ENCODE peak calls at places on chromosomes 7 and 10, in five cellular contexts. C, F, B, V and Z are unnamed samples.

GRCh38 chr10:121926669-121927360 is 1.0 kb downstream of the ATE1 start:
- DNase-seq in C (peak), F (no peak), V (peak), B (no peak), Z (no peak)

GRCh38 chr7:113083132-113083833 is 3.3 kb downstream of the GPR85 start:
- DNase-seq in V (peak), F (peak), C (no peak), B (no peak), Z (no peak)

GRCh38 chr7:37495574-37496184 is 47.0 kb upstream of the ELMO1 start:
- DNase-seq in F (peak), V (peak), B (no peak), C (peak), Z (peak)

GRCh38 chr10:72682626-72683025 is 9.3 kb upstream of the MCU start:
- DNase-seq in V (no peak), C (no peak), F (no peak), B (no peak), Z (peak)

GRCh38 chr7:128931186-128931798 is 6.4 kb upstream of the IRF5 start:
- DNase-seq in V (no peak), B (no peak), C (no peak), F (no peak), Z (no peak)

GRCh38 chr7:158531661-158532060 is 56.0 kb downstream of the PTPRN2 start:
- DNase-seq in C (no peak), V (no peak), F (no peak), B (no peak), Z (no peak)

GRCh38 chr10:43136995-43137700 is 1.1 kb upstream of the CSGALNACT2 start:
- DNase-seq in F (no peak), B (no peak), V (no peak), C (peak), Z (no peak)

GRCh38 chr10:51074238-51075028 is at the start of gene PRKG1:
- DNase-seq in V (peak), B (peak), F (peak), C (peak), Z (peak)

GRCh38 chr10:26621889-26622681 is 75.4 kb upstream of the PDSS1 start:
- DNase-seq in F (peak), B (peak), V (peak), C (no peak), Z (peak)

GRCh38 chr10:72597897-72598296 is 28.0 kb downstream of the MICU1 start:
- DNase-seq in B (no peak), V (no peak), F (no peak), C (no peak), Z (no peak)

GRCh38 chr7:46527360-46527759 is 606.3 kb upstream of the IGFBP3 start:
- DNase-seq in F (no peak), B (no peak), V (no peak), C (no peak), Z (no peak)

GRCh38 chr7:107043916-107044346 is 574 bp upstream of the PRKAR2B start:
- DNase-seq in B (no peak), F (no peak), C (peak), V (no peak), Z (no peak)

GRCh38 chr10:71933651-71934050 is 30.5 kb upstream of the CHST3 start:
- DNase-seq in F (no peak), V (no peak), C (no peak), B (no peak), Z (no peak)

GRCh38 chr10:77926566-77927342 is at the start of gene DLG5:
- DNase-seq in V (peak), B (peak), C (peak), F (peak), Z (peak)

GRCh38 chr7:676246-676971 is 50.1 kb upstream of the DNAAF5 start:
- DNase-seq in V (no peak), C (no peak), B (no peak), F (no peak), Z (no peak)

GRCh38 chr7:142808802-142809583 is 38.2 kb downstream of the PRSS2 start:
- DNase-seq in V (no peak), B (no peak), F (no peak), C (no peak), Z (peak)

GRCh38 chr10:117461766-117462423 is 80.7 kb upstream of the EMX2 start:
- DNase-seq in V (no peak), C (no peak), F (no peak), B (no peak), Z (peak)

GRCh38 chr10:61978965-61979364 is 77.5 kb downstream of the ARID5B start:
- DNase-seq in B (no peak), C (no peak), V (peak), F (no peak), Z (no peak)

GRCh38 chr10:125882596-125882995 is 1.5 kb upstream of the DHX32 start:
- DNase-seq in B (no peak), C (no peak), F (no peak), V (no peak), Z (no peak)

GRCh38 chr10:6044651-6045599 is 17.2 kb downstream of the IL2RA start:
- DNase-seq in V (no peak), B (peak), C (no peak), F (no peak), Z (no peak)

GRCh38 chr7:421056-421991 is 98.3 kb downstream of the PDGFA start:
- DNase-seq in V (peak), B (no peak), C (no peak), F (no peak), Z (no peak)

GRCh38 chr7:82017334-82017943 is 247.6 kb upstream of the HGF start:
- DNase-seq in F (peak), V (peak), C (peak), B (no peak), Z (peak)

GRCh38 chr7:42070068-42070467 is 166.9 kb downstream of the GLI3 start:
- DNase-seq in C (peak), F (no peak), B (no peak), V (no peak), Z (peak)

GRCh38 chr10:77505431-77506334 is 131.9 kb downstream of the KCNMA1 start:
- DNase-seq in C (peak), F (no peak), B (no peak), V (no peak), Z (peak)

GRCh38 chr10:114634607-114634974 is 23.5 kb downstream of the ABLIM1 start:
- DNase-seq in F (no peak), B (no peak), V (no peak), C (peak), Z (peak)

GRCh38 chr7:67625257-67625713 is 628.7 kb downstream of the TYW1 start:
- DNase-seq in B (peak), F (peak), C (peak), V (peak), Z (no peak)

GRCh38 chr7:113175525-113176097 is 57.3 kb upstream of the SMIM30 start:
- DNase-seq in V (no peak), B (no peak), C (no peak), F (no peak), Z (no peak)

GRCh38 chr10:17912764-17913163 is 39.0 kb upstream of the SLC39A12 start:
- DNase-seq in B (no peak), F (no peak), V (no peak), C (no peak), Z (no peak)

GRCh38 chr10:48507933-48508830 is 96.7 kb downstream of the ARHGAP22 start:
- DNase-seq in C (peak), B (peak), V (no peak), F (no peak), Z (no peak)

GRCh38 chr10:79400567-79401004 is 44.8 kb downstream of the ZCCHC24 start:
- DNase-seq in V (peak), B (peak), F (peak), C (no peak), Z (no peak)

GRCh38 chr10:122213766-122214165 is 57.3 kb upstream of the BTBD16 start:
- DNase-seq in V (no peak), C (no peak), B (peak), F (peak), Z (no peak)

GRCh38 chr7:76089865-76090495 is 42.1 kb downstream of the MDH2 start:
- DNase-seq in B (no peak), C (no peak), F (no peak), V (no peak), Z (no peak)

GRCh38 chr10:29931833-29932232 is 127.6 kb downstream of the JCAD start:
- DNase-seq in V (no peak), C (no peak), B (no peak), F (no peak), Z (no peak)

GRCh38 chr7:28509256-28510021 is 97.1 kb downstream of the CREB5 start:
- DNase-seq in V (no peak), F (peak), B (no peak), C (no peak), Z (peak)

GRCh38 chr10:91924212-91925021 is 847 bp downstream of the BTAF1 start:
- DNase-seq in B (no peak), C (peak), V (peak), F (no peak), Z (peak)

GRCh38 chr7:30238721-30239441 is 45.5 kb upstream of the ZNRF2 start:
- DNase-seq in C (peak), B (no peak), F (no peak), V (no peak), Z (peak)

GRCh38 chr7:151091431-151091830 is 5.2 kb downstream of the AGAP3 start:
- DNase-seq in C (no peak), V (peak), F (peak), B (peak), Z (no peak)

GRCh38 chr7:151091003-151091402 is 4.7 kb downstream of the AGAP3 start:
- DNase-seq in F (no peak), V (no peak), C (no peak), B (no peak), Z (no peak)

GRCh38 chr7:151088019-151088855 is 2.0 kb downstream of the AGAP3 start:
- DNase-seq in C (peak), V (peak), F (peak), B (no peak), Z (peak)

GRCh38 chr7:151088856-151089699 is 2.8 kb downstream of the AGAP3 start:
- DNase-seq in V (peak), C (peak), F (peak), B (no peak), Z (peak)

DNA sequence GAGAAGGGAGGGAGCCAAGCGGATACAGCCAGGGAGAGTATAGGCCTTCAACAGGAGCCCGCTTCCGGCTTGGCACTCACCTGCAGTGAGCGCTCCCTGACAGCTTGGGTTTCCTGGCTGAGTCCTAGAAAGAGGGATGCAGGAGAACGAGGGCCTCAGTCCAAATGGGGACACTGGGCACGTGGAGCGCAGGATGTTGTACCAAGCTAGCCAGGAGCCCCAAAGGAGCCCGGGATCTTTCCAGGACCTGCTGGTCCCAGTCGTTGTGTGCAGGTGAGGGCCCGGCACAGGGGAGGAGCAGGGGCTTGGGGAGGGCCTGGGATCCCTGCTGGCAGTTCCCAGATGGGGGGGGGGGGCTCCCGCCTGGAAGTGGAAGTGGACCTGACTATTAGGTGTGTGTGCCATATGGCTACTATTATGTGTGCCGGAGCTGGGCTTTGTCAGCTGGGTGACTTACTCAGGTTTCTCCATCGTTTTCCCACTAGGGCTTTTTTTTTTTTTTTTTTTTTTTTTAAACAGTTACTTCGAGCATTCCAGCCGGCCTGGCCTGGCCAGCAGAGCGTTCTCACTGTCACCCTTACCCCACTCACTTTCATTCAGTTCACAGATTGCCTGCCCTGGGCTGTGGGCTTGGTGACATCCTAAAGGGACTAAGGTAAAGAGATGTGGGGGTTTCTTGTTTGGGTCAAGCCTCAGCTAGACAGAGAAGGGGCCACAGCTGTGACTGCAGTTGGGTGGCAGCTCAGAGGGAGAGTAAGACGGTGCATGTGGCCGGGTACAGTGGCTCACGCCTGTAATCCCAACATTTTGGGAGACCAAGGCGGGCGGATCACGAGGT is 3.8 kb downstream of the AGAP3 start:
- DNase-seq in F (no peak), C (no peak), B (no peak), V (no peak), Z (no peak)
- H3K4me2 ChIP-seq in F (peak), C (peak), B (no peak), V (peak), Z (peak)

DNA sequence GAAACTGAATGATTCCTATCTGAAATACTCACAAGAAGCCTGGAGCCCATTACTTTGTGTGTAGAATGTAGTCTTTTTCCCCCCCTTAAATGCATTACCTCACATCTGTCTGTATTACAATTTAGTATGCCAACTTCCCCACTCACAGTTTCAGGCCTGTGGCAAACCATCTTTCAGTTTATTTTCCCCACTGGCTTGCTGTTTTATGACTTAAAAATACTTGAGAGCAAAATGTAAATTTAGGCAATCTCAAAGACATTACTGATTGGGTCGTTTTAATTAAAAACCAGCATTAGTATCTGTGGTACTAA is 30.4 kb downstream of the PIP4K2A start:
- DNase-seq in C (peak), F (no peak), B (no peak), V (no peak), Z (no peak)
- H2AFZ ChIP-seq in C (no peak), F (no peak), B (no peak), V (no peak), Z (peak)

GRCh38 chr10:118927317-118927716 is 102.2 kb upstream of the NANOS1 start:
- DNase-seq in C (no peak), B (no peak), F (peak), V (no peak), Z (no peak)
- H3K4me2 ChIP-seq in C (no peak), B (no peak), F (no peak), V (no peak), Z (no peak)

GRCh38 chr10:4588824-4589223 is 237.2 kb upstream of the AKR1E2 start:
- DNase-seq in C (no peak), B (no peak), F (no peak), V (no peak), Z (peak)
- H2AFZ ChIP-seq in C (no peak), B (no peak), F (no peak), V (no peak), Z (no peak)

DNA sequence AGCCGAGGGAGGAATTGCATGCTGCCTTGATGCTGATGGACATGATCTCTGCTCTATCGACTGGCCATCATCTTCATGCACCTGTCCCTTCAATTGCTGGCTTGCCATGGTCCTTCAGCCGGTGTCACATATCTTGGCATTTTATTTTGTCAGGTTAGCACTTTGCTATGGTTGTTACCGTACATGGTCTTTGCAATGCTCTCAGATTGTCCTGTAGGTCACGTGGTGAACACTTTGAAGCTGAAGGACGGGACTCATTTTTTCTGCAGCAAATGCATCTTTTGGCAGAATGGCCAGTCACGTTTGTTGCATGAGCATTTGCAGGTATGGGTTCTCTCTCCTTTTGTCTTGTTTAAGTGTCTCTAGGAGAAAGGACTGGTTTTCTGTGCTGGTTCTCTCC is 326.8 kb upstream of the SHH start:
- DNase-seq in V (no peak), B (no peak), C (no peak), F (no peak), Z (no peak)
- H3K4me2 ChIP-seq in V (no peak), B (no peak), C (no peak), F (no peak), Z (no peak)

GRCh38 chr10:93413252-93413689 is 68.9 kb downstream of the MYOF start:
- DNase-seq in F (no peak), C (no peak), V (no peak), B (no peak), Z (no peak)
- H2AFZ ChIP-seq in F (peak), C (no peak), V (peak), B (no peak), Z (no peak)

GRCh38 chr10:130022071-130022470 is 58.0 kb upstream of the EBF3 start:
- DNase-seq in B (peak), F (no peak), C (no peak), V (no peak), Z (no peak)
- H3K4me2 ChIP-seq in B (no peak), F (no peak), C (no peak), V (no peak), Z (no peak)

GRCh38 chr7:116843373-116843772 is 19.0 kb upstream of the CAPZA2 start:
- DNase-seq in V (no peak), B (no peak), F (no peak), C (no peak), Z (no peak)
- H2AFZ ChIP-seq in V (peak), B (no peak), F (no peak), C (no peak), Z (no peak)

DNA sequence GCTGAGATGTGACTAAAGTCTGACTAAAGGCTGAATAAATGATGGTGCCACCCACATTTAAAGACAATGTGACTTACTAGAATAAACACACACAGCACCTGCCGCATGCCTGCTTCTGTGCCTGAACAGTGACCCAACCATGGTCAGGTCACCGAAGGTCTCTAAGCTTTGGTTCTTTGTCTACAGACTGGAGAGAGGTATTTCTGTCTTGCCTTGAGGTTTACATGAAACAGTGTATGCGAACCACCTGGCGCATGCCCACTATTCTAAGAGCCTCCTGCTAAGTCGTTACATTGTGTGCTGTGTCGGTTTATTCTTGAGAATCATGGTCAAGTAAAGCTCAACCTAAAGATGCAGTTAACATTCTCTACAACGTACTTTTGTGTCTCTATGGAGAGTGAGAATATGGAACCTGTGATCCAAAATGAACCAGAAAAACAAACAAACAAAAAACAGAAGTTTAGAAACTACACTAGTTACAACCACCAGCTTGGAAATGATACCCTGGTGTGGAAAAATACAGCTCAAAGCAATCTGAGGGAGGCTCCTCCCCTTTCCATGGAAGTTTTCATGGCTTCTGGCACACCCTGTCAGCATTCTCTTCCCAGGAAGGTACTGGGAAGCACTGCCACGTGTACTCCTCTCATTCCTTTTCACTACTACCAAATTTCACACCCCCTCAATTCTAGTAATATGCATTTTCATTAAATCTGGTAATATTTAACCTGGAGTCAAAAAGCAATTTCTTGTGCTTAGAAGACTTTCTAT is 40.0 kb downstream of the VOPP1 start:
- DNase-seq in V (no peak), B (no peak), F (no peak), C (no peak), Z (peak)
- H3K4me2 ChIP-seq in V (peak), B (no peak), F (no peak), C (no peak), Z (no peak)